ENCODE peak calls at places on chromosome 19, in nine cellular contexts. One of them, this sample, is unnamed.

GRCh38 chr19:34254552-34255432 is at the start of gene GARRE1:
- DNase-seq in activated CD4-positive, CD25-positive, alpha-beta regulatory T cell treated with anti-CD3 and anti-CD28 coated beads, Interleukin-2, amount 50 U/mL, for 16 hours: no peak
- DNase-seq in activated CD4-positive, alpha-beta T cell treated with anti-CD3 and anti-CD28 coated beads, Interleukin-2, amount 50 U/mL, for 24 hours: peak
- DNase-seq in NCI-H748 treated with DMSO at 0.1 percent for 48 hours: peak
- DNase-seq in mucosa of descending colon: peak
- DNase-seq in BJ: no peak
- DNase-seq in head of caudate nucleus: peak
- DNase-seq in T-helper 2 cell: peak
- DNase-seq in fibroblast of villous mesenchyme: peak
- DNase-seq in this sample: no peak

GRCh38 chr19:45457776-45458175 is 10.0 kb upstream of the FOSB start:
- DNase-seq in fibroblast of villous mesenchyme: no peak
- DNase-seq in mucosa of descending colon: no peak
- DNase-seq in head of caudate nucleus: no peak
- DNase-seq in activated CD4-positive, alpha-beta T cell treated with anti-CD3 and anti-CD28 coated beads, Interleukin-2, amount 50 U/mL, for 24 hours: no peak
- DNase-seq in activated CD4-positive, CD25-positive, alpha-beta regulatory T cell treated with anti-CD3 and anti-CD28 coated beads, Interleukin-2, amount 50 U/mL, for 16 hours: no peak
- DNase-seq in BJ: no peak
- DNase-seq in NCI-H748 treated with DMSO at 0.1 percent for 48 hours: no peak
- DNase-seq in T-helper 2 cell: no peak
- DNase-seq in this sample: no peak

GRCh38 chr19:5926641-5927438 is 12.8 kb downstream of the CAPS start:
- DNase-seq in mucosa of descending colon: no peak
- DNase-seq in activated CD4-positive, alpha-beta T cell treated with anti-CD3 and anti-CD28 coated beads, Interleukin-2, amount 50 U/mL, for 24 hours: no peak
- DNase-seq in activated CD4-positive, CD25-positive, alpha-beta regulatory T cell treated with anti-CD3 and anti-CD28 coated beads, Interleukin-2, amount 50 U/mL, for 16 hours: no peak
- DNase-seq in BJ: peak
- DNase-seq in NCI-H748 treated with DMSO at 0.1 percent for 48 hours: no peak
- DNase-seq in head of caudate nucleus: no peak
- DNase-seq in fibroblast of villous mesenchyme: peak
- DNase-seq in T-helper 2 cell: no peak
- DNase-seq in this sample: no peak

GRCh38 chr19:46786236-46787039 is 2.0 kb downstream of the SLC1A5 start:
- DNase-seq in NCI-H748 treated with DMSO at 0.1 percent for 48 hours: peak
- DNase-seq in activated CD4-positive, CD25-positive, alpha-beta regulatory T cell treated with anti-CD3 and anti-CD28 coated beads, Interleukin-2, amount 50 U/mL, for 16 hours: peak
- DNase-seq in BJ: peak
- DNase-seq in T-helper 2 cell: peak
- DNase-seq in head of caudate nucleus: peak
- DNase-seq in fibroblast of villous mesenchyme: peak
- DNase-seq in activated CD4-positive, alpha-beta T cell treated with anti-CD3 and anti-CD28 coated beads, Interleukin-2, amount 50 U/mL, for 24 hours: peak
- DNase-seq in mucosa of descending colon: peak
- DNase-seq in this sample: peak

GRCh38 chr19:34904846-34905527 is 21.7 kb upstream of the ZNF30 start:
- DNase-seq in NCI-H748 treated with DMSO at 0.1 percent for 48 hours: no peak
- DNase-seq in fibroblast of villous mesenchyme: no peak
- DNase-seq in mucosa of descending colon: no peak
- DNase-seq in head of caudate nucleus: no peak
- DNase-seq in T-helper 2 cell: no peak
- DNase-seq in BJ: no peak
- DNase-seq in activated CD4-positive, alpha-beta T cell treated with anti-CD3 and anti-CD28 coated beads, Interleukin-2, amount 50 U/mL, for 24 hours: no peak
- DNase-seq in activated CD4-positive, CD25-positive, alpha-beta regulatory T cell treated with anti-CD3 and anti-CD28 coated beads, Interleukin-2, amount 50 U/mL, for 16 hours: no peak
- DNase-seq in this sample: no peak

GRCh38 chr19:41299755-41300089 is 10.2 kb upstream of the CCDC97 start:
- DNase-seq in head of caudate nucleus: peak
- DNase-seq in mucosa of descending colon: no peak
- DNase-seq in NCI-H748 treated with DMSO at 0.1 percent for 48 hours: no peak
- DNase-seq in BJ: no peak
- DNase-seq in activated CD4-positive, CD25-positive, alpha-beta regulatory T cell treated with anti-CD3 and anti-CD28 coated beads, Interleukin-2, amount 50 U/mL, for 16 hours: no peak
- DNase-seq in T-helper 2 cell: no peak
- DNase-seq in fibroblast of villous mesenchyme: peak
- DNase-seq in activated CD4-positive, alpha-beta T cell treated with anti-CD3 and anti-CD28 coated beads, Interleukin-2, amount 50 U/mL, for 24 hours: no peak
- DNase-seq in this sample: no peak

GRCh38 chr19:11738746-11739620 is at the start of gene ZNF823:
- DNase-seq in activated CD4-positive, alpha-beta T cell treated with anti-CD3 and anti-CD28 coated beads, Interleukin-2, amount 50 U/mL, for 24 hours: peak
- DNase-seq in activated CD4-positive, CD25-positive, alpha-beta regulatory T cell treated with anti-CD3 and anti-CD28 coated beads, Interleukin-2, amount 50 U/mL, for 16 hours: peak
- DNase-seq in head of caudate nucleus: peak
- DNase-seq in mucosa of descending colon: peak
- DNase-seq in fibroblast of villous mesenchyme: peak
- DNase-seq in T-helper 2 cell: peak
- DNase-seq in NCI-H748 treated with DMSO at 0.1 percent for 48 hours: peak
- DNase-seq in BJ: peak
- DNase-seq in this sample: peak

GRCh38 chr19:13095934-13096890 is 6.4 kb downstream of the LYL1 start:
- DNase-seq in T-helper 2 cell: no peak
- DNase-seq in BJ: no peak
- DNase-seq in fibroblast of villous mesenchyme: no peak
- DNase-seq in activated CD4-positive, alpha-beta T cell treated with anti-CD3 and anti-CD28 coated beads, Interleukin-2, amount 50 U/mL, for 24 hours: no peak
- DNase-seq in activated CD4-positive, CD25-positive, alpha-beta regulatory T cell treated with anti-CD3 and anti-CD28 coated beads, Interleukin-2, amount 50 U/mL, for 16 hours: no peak
- DNase-seq in head of caudate nucleus: no peak
- DNase-seq in NCI-H748 treated with DMSO at 0.1 percent for 48 hours: no peak
- DNase-seq in mucosa of descending colon: no peak
- DNase-seq in this sample: no peak

GRCh38 chr19:33350538-33351309 is 22.8 kb upstream of the CEBPG start:
- DNase-seq in NCI-H748 treated with DMSO at 0.1 percent for 48 hours: no peak
- DNase-seq in BJ: no peak
- DNase-seq in activated CD4-positive, alpha-beta T cell treated with anti-CD3 and anti-CD28 coated beads, Interleukin-2, amount 50 U/mL, for 24 hours: no peak
- DNase-seq in T-helper 2 cell: no peak
- DNase-seq in mucosa of descending colon: no peak
- DNase-seq in fibroblast of villous mesenchyme: peak
- DNase-seq in activated CD4-positive, CD25-positive, alpha-beta regulatory T cell treated with anti-CD3 and anti-CD28 coated beads, Interleukin-2, amount 50 U/mL, for 16 hours: no peak
- DNase-seq in head of caudate nucleus: no peak
- DNase-seq in this sample: no peak

GRCh38 chr19:6066661-6067646 is 43.3 kb downstream of the RFX2 start:
- DNase-seq in activated CD4-positive, CD25-positive, alpha-beta regulatory T cell treated with anti-CD3 and anti-CD28 coated beads, Interleukin-2, amount 50 U/mL, for 16 hours: no peak
- DNase-seq in head of caudate nucleus: peak
- DNase-seq in activated CD4-positive, alpha-beta T cell treated with anti-CD3 and anti-CD28 coated beads, Interleukin-2, amount 50 U/mL, for 24 hours: no peak
- DNase-seq in BJ: peak
- DNase-seq in fibroblast of villous mesenchyme: peak
- DNase-seq in NCI-H748 treated with DMSO at 0.1 percent for 48 hours: peak
- DNase-seq in mucosa of descending colon: peak
- DNase-seq in T-helper 2 cell: no peak
- DNase-seq in this sample: no peak

GRCh38 chr19:29259153-29259552 is 46.2 kb upstream of the UQCRFS1 start:
- DNase-seq in activated CD4-positive, CD25-positive, alpha-beta regulatory T cell treated with anti-CD3 and anti-CD28 coated beads, Interleukin-2, amount 50 U/mL, for 16 hours: no peak
- DNase-seq in fibroblast of villous mesenchyme: no peak
- DNase-seq in T-helper 2 cell: no peak
- DNase-seq in head of caudate nucleus: no peak
- DNase-seq in NCI-H748 treated with DMSO at 0.1 percent for 48 hours: no peak
- DNase-seq in BJ: no peak
- DNase-seq in mucosa of descending colon: no peak
- DNase-seq in activated CD4-positive, alpha-beta T cell treated with anti-CD3 and anti-CD28 coated beads, Interleukin-2, amount 50 U/mL, for 24 hours: no peak
- DNase-seq in this sample: no peak